ENCODE peak calls at places on chromosomes 1 and 21, in four cellular contexts. O is neural progenitor cell, U is adrenal gland, T is uterus. M is an unnamed sample.
A peak's percentile ranks its signal among the peaks of the same experiment; 100 is the strongest.

GRCh38 chr1:168452329-168452728 is 91.5 kb downstream of the XCL2 start:
- DNase-seq in T (no peak), U (no peak), O (no peak), M (no peak)

GRCh38 chr1:37549341-37549740 is 4.8 kb downstream of the SNIP1 start:
- DNase-seq in O (no peak), T (no peak), U (no peak), M (no peak)

GRCh38 chr1:43912607-43913006 is 21.0 kb upstream of the ARTN start:
- DNase-seq in U (no peak), T (peak; percentile 34), O (peak; percentile 46), M (peak; percentile 52)

GRCh38 chr1:201708085-201708512 is 120.9 kb upstream of the IPO9 start:
- DNase-seq in T (peak; percentile 52), O (no peak), U (peak; percentile 67), M (no peak)

GRCh38 chr1:89935235-89935634 is 59.7 kb upstream of the ZNF326 start:
- DNase-seq in T (no peak), U (no peak), O (no peak), M (no peak)

GRCh38 chr1:115908565-115909334 is 67.6 kb upstream of the SLC22A15 start:
- DNase-seq in U (no peak), O (peak; percentile 39), T (no peak), M (no peak)

GRCh38 chr1:211148371-211148770 is 14.4 kb upstream of the KCNH1 start:
- DNase-seq in T (no peak), U (no peak), O (no peak), M (no peak)

GRCh38 chr1:100415217-100415778 is 63.0 kb downstream of the CDC14A start:
- DNase-seq in T (no peak), O (no peak), U (no peak), M (no peak)

DNA sequence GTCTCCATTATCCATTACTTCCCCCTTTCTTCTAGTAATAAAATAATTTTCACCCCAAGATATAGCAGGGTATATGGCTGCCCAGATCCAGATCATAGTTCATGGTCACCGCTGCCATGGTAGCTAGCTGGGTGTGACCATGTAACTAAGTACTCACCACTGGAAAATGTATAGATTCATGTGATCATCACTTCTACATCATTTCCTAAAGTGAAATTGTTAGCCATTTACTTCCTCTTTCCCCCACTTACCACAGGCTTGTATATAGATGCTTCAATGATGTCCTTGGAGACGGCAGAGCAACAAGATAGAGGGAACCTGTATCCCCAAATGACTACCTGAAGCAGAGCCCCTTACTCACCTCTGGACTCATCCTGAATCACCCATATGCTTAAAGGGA is 22.7 kb upstream of the EYA3 start:
- DNase-seq in U (no peak), T (no peak), O (no peak), M (no peak)
- H3K27ac ChIP-seq in U (no peak overlapping the region), T (no peak overlapping the region), O (no peak overlapping the region), M (no peak overlapping the region)

DNA sequence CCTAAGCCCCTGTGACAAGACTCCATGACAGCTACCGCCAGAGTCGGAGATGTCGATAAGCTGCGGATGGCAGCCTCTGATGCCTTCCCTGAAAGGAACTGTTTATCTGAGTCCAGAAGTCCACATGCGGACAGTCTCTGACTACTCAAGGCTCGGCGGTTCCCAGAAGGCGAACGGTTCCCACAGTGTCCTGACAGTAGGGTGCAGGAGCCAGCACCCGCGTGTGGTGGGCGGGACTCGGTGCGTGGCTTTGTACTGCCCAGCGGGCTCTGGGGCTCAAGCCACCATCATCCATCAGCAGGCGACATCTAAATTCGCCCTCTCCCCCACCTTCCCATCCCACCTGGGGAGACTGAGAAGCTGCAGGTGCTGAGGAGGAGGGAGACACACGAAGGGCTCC is 30.6 kb downstream of the LRP8 start:
- DNase-seq in O (no peak), U (no peak), T (no peak), M (no peak)
- H3K27ac ChIP-seq in O (no peak overlapping the region), U (no peak overlapping the region), T (no peak overlapping the region), M (no peak overlapping the region)

DNA sequence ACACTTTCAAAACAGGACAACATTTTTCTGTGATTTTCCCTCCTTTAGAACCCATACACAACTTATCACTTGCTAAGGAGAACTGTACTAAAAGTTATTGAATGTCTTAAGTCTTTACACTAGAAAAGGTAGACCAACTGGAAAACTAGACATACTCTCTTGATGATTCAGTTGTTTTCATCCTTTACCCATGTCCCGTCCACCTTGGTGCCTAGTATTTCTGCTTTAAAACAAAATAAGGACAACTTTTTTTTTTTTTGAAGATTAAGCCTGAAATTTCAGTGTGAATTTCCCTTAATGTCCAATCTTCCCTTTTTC is 4.5 kb downstream of the CDKN2C start:
- DNase-seq in U (no peak), O (no peak), T (no peak), M (no peak)
- H3K27ac ChIP-seq in U (no peak overlapping the region), O (no peak overlapping the region), T (peak overlapping the region; percentile 98), M (no peak overlapping the region)

DNA sequence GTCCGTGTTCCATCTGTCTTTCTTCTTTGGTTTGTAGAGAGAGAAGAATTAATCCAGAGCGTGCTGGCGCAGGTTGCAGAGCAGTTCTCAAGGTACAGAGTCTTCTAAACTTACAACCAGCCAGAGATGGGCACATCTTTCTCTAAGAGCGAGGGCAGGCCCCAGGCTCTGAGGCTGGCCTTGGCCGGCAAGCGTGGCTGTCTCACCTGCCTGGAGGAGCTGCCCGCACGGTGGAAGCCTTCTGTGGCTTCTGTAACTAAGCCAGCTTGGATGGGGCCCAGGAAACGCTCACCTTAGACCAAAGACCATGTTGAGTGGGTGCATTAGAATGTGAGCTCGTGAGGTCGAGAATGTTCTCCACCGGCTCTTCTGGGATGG is 78.6 kb downstream of the PDE9A start:
- DNase-seq in T (no peak), O (no peak), U (no peak), M (no peak)
- H3K27ac ChIP-seq in T (no peak overlapping the region), O (no peak overlapping the region), U (no peak overlapping the region), M (no peak overlapping the region)

GRCh38 chr21:38121888-38122705 is 134.7 kb upstream of the KCNJ15 start:
- DNase-seq in O (no peak), T (no peak), U (no peak), M (no peak)
- H3K27ac ChIP-seq in O (no peak overlapping the region), T (no peak overlapping the region), U (no peak overlapping the region), M (no peak overlapping the region)

GRCh38 chr1:153745417-153745816 is 17.6 kb downstream of the INTS3 start:
- DNase-seq in T (no peak), O (peak; percentile 41), U (no peak), M (no peak)
- H3K27ac ChIP-seq in T (no peak overlapping the region), O (no peak overlapping the region), U (no peak overlapping the region), M (no peak overlapping the region)

DNA sequence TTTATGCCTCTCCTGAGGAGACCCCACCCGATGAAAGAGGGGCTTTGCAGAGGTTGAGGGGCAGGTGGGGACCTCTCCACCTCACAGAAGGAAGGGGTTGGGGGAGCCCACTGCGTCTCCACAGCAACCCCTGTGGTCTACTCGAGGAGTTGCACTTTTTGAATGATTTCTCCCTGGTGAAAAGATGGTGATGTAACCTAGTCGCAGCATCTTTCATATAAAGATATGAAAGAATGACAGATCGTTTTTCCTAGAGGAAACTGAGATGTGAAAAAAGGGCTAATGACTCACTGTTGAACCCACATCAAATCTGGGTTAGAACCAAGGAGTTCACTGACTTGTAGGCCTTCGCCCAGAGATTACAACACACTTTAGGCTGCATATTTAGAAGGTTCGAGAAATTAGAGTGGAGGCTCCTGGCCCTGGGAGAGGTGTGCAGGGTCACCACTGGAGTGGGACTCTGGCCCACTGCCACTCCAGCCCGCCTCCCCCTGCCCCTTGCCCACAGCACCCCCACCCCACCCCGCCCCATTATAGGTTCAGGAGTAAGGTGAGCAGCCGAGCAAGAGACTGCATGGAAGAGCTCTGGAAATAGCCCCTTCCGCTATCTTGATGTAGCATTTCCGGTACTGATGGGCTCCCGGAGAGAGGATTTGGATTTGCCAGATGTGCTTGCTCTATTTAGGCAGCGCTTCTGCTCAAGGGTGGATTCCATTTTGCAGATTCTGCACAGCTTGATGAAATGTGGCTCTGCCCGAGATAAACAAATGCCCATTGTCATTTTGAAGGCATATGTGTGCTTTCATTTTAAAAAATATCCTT is 6.7 kb downstream of the TGFB2 start:
- DNase-seq in O (peak; percentile 46), U (no peak), T (peak; percentile 45), M (no peak)
- H3K27ac ChIP-seq in O (no peak overlapping the region), U (peak overlapping the region; percentile 66), T (peak overlapping the region; percentile 97), M (peak overlapping the region; percentile 55)